ENCODE peak calls at places on chromosomes 12 and 14, in seven cellular contexts. S is SK-N-SH, P is OCI-LY7, U is GM23248, A is GM23338, F is MM.1S, W is PC-3. V is an unnamed sample.

GRCh38 chr12:67355428-67356385 is 86.5 kb downstream of the CAND1 start:
- DNase-seq in W (peak; percentile 70), A (peak; percentile 83), S (peak; percentile 40), F (peak; percentile 46), U (peak; percentile 81), P (peak; percentile 73), V (peak; percentile 79)

GRCh38 chr14:54815016-54815415 is 87.6 kb downstream of the GCH1 start:
- DNase-seq in U (peak; percentile 85), P (no peak), F (no peak), W (peak; percentile 77), A (no peak), S (no peak), V (no peak)

GRCh38 chr14:36619131-36619530 is 36.7 kb upstream of the NKX2-8 start:
- DNase-seq in S (no peak), W (peak; percentile 70), U (no peak), F (no peak), P (no peak), A (no peak), V (no peak)

GRCh38 chr12:25988505-25988904 is 30.0 kb downstream of the RASSF8 start:
- DNase-seq in S (no peak), P (no peak), A (no peak), U (no peak), W (no peak), F (no peak), V (no peak)

GRCh38 chr12:102326987-102327386 is 129.4 kb upstream of the PMCH start:
- DNase-seq in W (no peak), U (no peak), S (no peak), F (no peak), P (no peak), A (peak; percentile 3), V (no peak)

GRCh38 chr14:25400607-25401206 is 350.8 kb upstream of the STXBP6 start:
- DNase-seq in U (peak; percentile 63), A (peak; percentile 83), S (peak; percentile 9), F (peak; percentile 54), P (peak; percentile 54), W (peak; percentile 64), V (peak; percentile 67)

GRCh38 chr12:55996201-55996714 is 818 bp upstream of the SUOX start:
- DNase-seq in U (peak; percentile 70), S (peak; percentile 70), P (peak; percentile 74), A (peak; percentile 77), F (peak; percentile 72), W (peak; percentile 75), V (peak; percentile 65)

GRCh38 chr12:123714302-123714627 is 2.1 kb downstream of the ATP6V0A2 start:
- DNase-seq in P (no peak), S (no peak), F (no peak), U (no peak), A (no peak), W (no peak), V (no peak)

GRCh38 chr14:55448146-55448614 is 7.8 kb upstream of the TBPL2 start:
- DNase-seq in U (peak; percentile 98), P (no peak), A (no peak), F (no peak), S (no peak), W (peak; percentile 100), V (no peak)

GRCh38 chr12:77133566-77133965 is 68.2 kb upstream of the E2F7 start:
- DNase-seq in P (peak; percentile 39), S (no peak), A (peak; percentile 86), U (peak; percentile 68), W (peak; percentile 70), F (peak; percentile 59), V (peak; percentile 84)

GRCh38 chr14:101182476-101182875 is 279.0 kb upstream of the RTL1 start:
- DNase-seq in A (no peak), U (no peak), F (no peak), W (no peak), S (peak; percentile 7), P (no peak), V (no peak)

GRCh38 chr14:90791481-90791880 is 24.7 kb downstream of the TTC7B start:
- DNase-seq in S (no peak), A (no peak), F (no peak), P (no peak), W (no peak), U (no peak), V (no peak)

GRCh38 chr14:94173471-94173884 is 644 bp upstream of the PPP4R4 start:
- DNase-seq in W (no peak), S (no peak), F (no peak), U (no peak), P (no peak), A (peak; percentile 40), V (no peak)

GRCh38 chr12:1796515-1797010 is 23.8 kb upstream of the LRTM2 start:
- DNase-seq in S (no peak), W (no peak), F (peak; percentile 27), A (peak; percentile 51), U (peak; percentile 66), P (peak; percentile 18), V (no peak)

GRCh38 chr14:105061428-105062047 is 3.7 kb downstream of the GPR132 start:
- DNase-seq in S (no peak), P (no peak), F (no peak), U (no peak), W (no peak), A (no peak), V (no peak)

GRCh38 chr12:45726594-45727300 is 2.8 kb upstream of the ARID2 start:
- DNase-seq in W (peak; percentile 39), F (peak; percentile 28), A (peak; percentile 43), U (peak; percentile 78), P (peak; percentile 36), S (peak; percentile 55), V (peak; percentile 59)

GRCh38 chr12:74031045-74031444 is 506.6 kb upstream of the ATXN7L3B start:
- DNase-seq in U (no peak), F (no peak), P (no peak), W (no peak), A (no peak), S (no peak), V (no peak)

GRCh38 chr12:106118-106561 is 39.6 kb downstream of the IQSEC3 start:
- DNase-seq in S (no peak), P (peak; percentile 94), U (peak; percentile 7), W (no peak), A (peak; percentile 77), F (peak; percentile 86), V (peak; percentile 63)

GRCh38 chr12:700061-700460 is 36.8 kb upstream of the NINJ2 start:
- DNase-seq in F (no peak), P (no peak), S (no peak), W (no peak), A (peak; percentile 43), U (no peak), V (peak; percentile 28)

GRCh38 chr14:30243805-30244204 is 315.2 kb upstream of the G2E3 start:
- DNase-seq in U (peak; percentile 82), W (peak; percentile 94), P (no peak), A (no peak), S (no peak), F (no peak), V (no peak)

GRCh38 chr12:26830783-26831601 is 2.0 kb downstream of the ITPR2 start:
- DNase-seq in S (no peak), F (no peak), U (no peak), W (no peak), P (peak; percentile 31), A (peak; percentile 30), V (no peak)

GRCh38 chr12:42360747-42361403 is 34.9 kb downstream of the PPHLN1 start:
- DNase-seq in W (no peak), S (no peak), U (peak; percentile 15), P (no peak), F (peak; percentile 69), A (no peak), V (no peak)

GRCh38 chr12:32773686-32774085 is 18.0 kb upstream of the YARS2 start:
- DNase-seq in S (no peak), P (no peak), F (no peak), W (no peak), A (no peak), U (no peak), V (no peak)

GRCh38 chr12:32777776-32778175 is 22.1 kb upstream of the YARS2 start:
- DNase-seq in P (no peak), W (no peak), U (no peak), A (no peak), F (no peak), S (no peak), V (no peak)

GRCh38 chr12:32780111-32780510 is 24.4 kb upstream of the YARS2 start:
- DNase-seq in P (no peak), W (peak; percentile 53), U (no peak), A (no peak), F (no peak), S (no peak), V (no peak)

GRCh38 chr12:32777159-32777558 is 21.5 kb upstream of the YARS2 start:
- DNase-seq in P (no peak), U (no peak), W (no peak), F (no peak), S (no peak), A (no peak), V (no peak)

GRCh38 chr12:32776258-32776657 is 20.6 kb upstream of the YARS2 start:
- DNase-seq in U (no peak), W (peak; percentile 71), F (no peak), A (no peak), P (no peak), S (no peak), V (no peak)
- TF ChIP-seq EZH2phosphoT487 in U (no peak), W (no peak), F (no peak), A (no peak), P (no peak), S (no peak), V (no peak)

GRCh38 chr12:54629925-54630324 is 4.8 kb downstream of the LACRT start:
- DNase-seq in P (no peak), A (no peak), U (no peak), W (no peak), F (no peak), S (no peak), V (no peak)
- TF ChIP-seq EZH2phosphoT487 in P (no peak), A (no peak), U (no peak), W (no peak), F (no peak), S (no peak), V (no peak)

GRCh38 chr12:60577607-60578006 is 981.8 kb downstream of the SLC16A7 start:
- DNase-seq in A (no peak), U (no peak), W (no peak), F (no peak), P (no peak), S (no peak), V (no peak)
- TF ChIP-seq EZH2phosphoT487 in A (no peak), U (no peak), W (no peak), F (no peak), P (no peak), S (no peak), V (no peak)

GRCh38 chr12:49766115-49766455 is 24.7 kb downstream of the TMBIM6 start:
- DNase-seq in F (no peak), A (no peak), P (no peak), W (no peak), U (no peak), S (no peak), V (no peak)

GRCh38 chr12:49763006-49763591 is 21.7 kb downstream of the TMBIM6 start:
- DNase-seq in F (peak; percentile 34), U (peak; percentile 73), S (peak; percentile 72), P (peak; percentile 73), A (peak; percentile 90), W (peak; percentile 45), V (peak; percentile 79)

GRCh38 chr12:49762468-49762847 is 21.1 kb downstream of the TMBIM6 start:
- DNase-seq in A (peak; percentile 17), P (no peak), W (no peak), U (no peak), S (no peak), F (peak; percentile 27), V (no peak)

GRCh38 chr12:49764126-49764525 is 22.8 kb downstream of the TMBIM6 start:
- DNase-seq in P (no peak), U (no peak), W (no peak), F (no peak), A (no peak), S (no peak), V (no peak)

GRCh38 chr12:49761677-49762467 is 20.5 kb downstream of the TMBIM6 start:
- DNase-seq in W (no peak), P (no peak), F (no peak), A (no peak), U (no peak), S (no peak), V (no peak)
- TF ChIP-seq EZH2phosphoT487 in W (no peak), P (no peak), F (no peak), A (no peak), U (no peak), S (no peak), V (no peak)

V was measured in neural progenitor cell.